ENCODE peak calls at places on chromosomes 5 and 9, in seven cellular contexts. One of them, this sample, is unnamed.

GRCh38 chr5:113612060-113612496 is 98.6 kb downstream of the YTHDC2 start:
- DNase-seq in cardiac muscle cell: peak; percentile 41
- DNase-seq in AG09309: no peak
- DNase-seq in IMR-90: peak; percentile 51
- DNase-seq in AG04450: peak; percentile 6
- DNase-seq in GM06990: no peak
- DNase-seq in tibial artery: no peak
- DNase-seq in this sample: peak; percentile 68

GRCh38 chr9:115636596-115636995 is 517.0 kb upstream of the PAPPA start:
- DNase-seq in AG04450: no peak
- DNase-seq in IMR-90: no peak
- DNase-seq in tibial artery: no peak
- DNase-seq in GM06990: no peak
- DNase-seq in AG09309: no peak
- DNase-seq in cardiac muscle cell: no peak
- DNase-seq in this sample: no peak

GRCh38 chr9:19102181-19102630 is 498 bp downstream of the HAUS6 start:
- DNase-seq in IMR-90: peak; percentile 16
- DNase-seq in AG04450: no peak
- DNase-seq in AG09309: no peak
- DNase-seq in tibial artery: no peak
- DNase-seq in GM06990: no peak
- DNase-seq in cardiac muscle cell: peak; percentile 30
- DNase-seq in this sample: peak; percentile 26

GRCh38 chr9:89812556-89813181 is 207.9 kb downstream of the GADD45G start:
- DNase-seq in GM06990: no peak
- DNase-seq in AG09309: no peak
- DNase-seq in tibial artery: no peak
- DNase-seq in AG04450: no peak
- DNase-seq in cardiac muscle cell: no peak
- DNase-seq in IMR-90: no peak
- DNase-seq in this sample: no peak

GRCh38 chr5:10420926-10421325 is 20.8 kb upstream of the ROPN1L start:
- DNase-seq in GM06990: no peak
- DNase-seq in IMR-90: peak; percentile 54
- DNase-seq in AG04450: no peak
- DNase-seq in cardiac muscle cell: no peak
- DNase-seq in AG09309: no peak
- DNase-seq in tibial artery: no peak
- DNase-seq in this sample: no peak

GRCh38 chr9:124087226-124087625 is 75.7 kb downstream of the LHX2 start:
- DNase-seq in cardiac muscle cell: no peak
- DNase-seq in tibial artery: no peak
- DNase-seq in AG04450: no peak
- DNase-seq in IMR-90: no peak
- DNase-seq in GM06990: no peak
- DNase-seq in AG09309: no peak
- DNase-seq in this sample: no peak

GRCh38 chr9:93193373-93193725 is 9.4 kb downstream of the WNK2 start:
- DNase-seq in AG04450: no peak
- DNase-seq in GM06990: no peak
- DNase-seq in cardiac muscle cell: no peak
- DNase-seq in IMR-90: no peak
- DNase-seq in AG09309: no peak
- DNase-seq in tibial artery: no peak
- DNase-seq in this sample: no peak

GRCh38 chr5:151454166-151454565 is 6.8 kb downstream of the SLC36A1 start:
- DNase-seq in cardiac muscle cell: peak; percentile 23
- DNase-seq in AG09309: no peak
- DNase-seq in tibial artery: no peak
- DNase-seq in AG04450: no peak
- DNase-seq in GM06990: no peak
- DNase-seq in IMR-90: no peak
- DNase-seq in this sample: no peak

GRCh38 chr9:91166796-91167366 is 194.8 kb downstream of the AUH start:
- DNase-seq in tibial artery: no peak
- DNase-seq in GM06990: no peak
- DNase-seq in AG04450: no peak
- DNase-seq in AG09309: no peak
- DNase-seq in IMR-90: peak; percentile 75
- DNase-seq in cardiac muscle cell: no peak
- DNase-seq in this sample: no peak

GRCh38 chr9:91085499-91086291 is 276.0 kb downstream of the AUH start:
- DNase-seq in GM06990: no peak
- DNase-seq in AG09309: no peak
- DNase-seq in IMR-90: no peak
- DNase-seq in cardiac muscle cell: no peak
- DNase-seq in tibial artery: no peak
- DNase-seq in AG04450: no peak
- DNase-seq in this sample: no peak

GRCh38 chr5:64682608-64683007 is 7.7 kb upstream of the SHISAL2B start:
- DNase-seq in GM06990: no peak
- DNase-seq in AG09309: no peak
- DNase-seq in cardiac muscle cell: peak; percentile 10
- DNase-seq in tibial artery: no peak
- DNase-seq in AG04450: no peak
- DNase-seq in IMR-90: no peak
- DNase-seq in this sample: no peak

GRCh38 chr9:74277532-74277931 is 219.6 kb upstream of the RORB start:
- DNase-seq in cardiac muscle cell: no peak
- DNase-seq in AG09309: no peak
- DNase-seq in tibial artery: no peak
- DNase-seq in IMR-90: no peak
- DNase-seq in AG04450: no peak
- DNase-seq in GM06990: peak; percentile 1
- DNase-seq in this sample: peak; percentile 56

GRCh38 chr5:111927191-111927590 is 170.2 kb upstream of the NREP start:
- DNase-seq in AG04450: no peak
- DNase-seq in cardiac muscle cell: no peak
- DNase-seq in IMR-90: peak; percentile 25
- DNase-seq in GM06990: no peak
- DNase-seq in AG09309: no peak
- DNase-seq in tibial artery: no peak
- DNase-seq in this sample: no peak

GRCh38 chr9:99118782-99119466 is 14.0 kb downstream of the TGFBR1 start:
- DNase-seq in IMR-90: no peak
- DNase-seq in tibial artery: no peak
- DNase-seq in AG09309: no peak
- DNase-seq in AG04450: no peak
- DNase-seq in GM06990: no peak
- DNase-seq in cardiac muscle cell: no peak
- DNase-seq in this sample: peak; percentile 51

GRCh38 chr5:67880358-67880810 is 335.2 kb upstream of the PIK3R1 start:
- DNase-seq in GM06990: no peak
- DNase-seq in AG04450: no peak
- DNase-seq in cardiac muscle cell: no peak
- DNase-seq in IMR-90: no peak
- DNase-seq in AG09309: no peak
- DNase-seq in tibial artery: no peak
- DNase-seq in this sample: no peak

DNA sequence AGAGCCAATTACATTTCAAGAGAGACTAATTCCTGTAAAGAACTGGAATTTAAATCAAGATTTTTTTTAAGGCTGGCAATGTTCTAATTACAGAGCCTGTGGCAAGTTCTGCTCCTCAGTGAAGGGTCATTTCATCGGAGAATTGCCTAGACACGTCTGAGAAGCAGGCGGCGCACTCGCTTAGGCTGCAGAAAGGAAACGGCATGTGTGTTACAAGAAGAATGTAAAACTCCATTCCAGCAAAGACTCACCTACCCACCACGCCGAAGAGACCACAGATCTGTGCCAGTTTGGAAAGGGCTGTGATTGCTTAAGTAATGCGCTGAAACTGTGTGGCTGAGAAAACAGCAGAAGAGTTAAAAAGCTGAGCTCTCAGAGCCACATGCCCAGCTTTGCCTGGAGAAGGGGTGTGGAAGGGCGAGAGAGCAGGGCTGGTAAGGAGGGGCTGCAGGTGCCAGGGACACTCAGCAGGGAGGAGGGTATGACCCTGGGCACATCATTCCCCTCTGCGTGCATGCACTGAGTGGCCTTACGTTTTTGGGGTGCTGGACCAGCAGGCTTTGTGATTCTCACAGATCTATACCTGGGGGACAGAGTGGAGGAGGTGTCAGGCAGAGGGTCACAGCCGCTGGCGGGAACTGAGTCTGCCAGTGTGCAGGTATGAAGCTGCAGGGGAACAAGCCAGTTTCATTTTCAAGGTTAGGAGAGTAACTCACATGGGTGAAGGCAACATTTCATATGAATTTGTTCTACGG is 17.8 kb upstream of the SLC25A51 start:
- DNase-seq in tibial artery: peak; percentile 43
- DNase-seq in AG04450: no peak
- DNase-seq in cardiac muscle cell: no peak
- DNase-seq in AG09309: no peak
- DNase-seq in GM06990: no peak
- DNase-seq in IMR-90: no peak
- DNase-seq in this sample: no peak
- TF ChIP-seq CTCF in tibial artery: no peak
- TF ChIP-seq CTCF in AG04450: no peak
- TF ChIP-seq CTCF in cardiac muscle cell: no peak
- TF ChIP-seq CTCF in AG09309: no peak
- TF ChIP-seq CTCF in GM06990: no peak
- TF ChIP-seq CTCF in IMR-90: no peak
- TF ChIP-seq CTCF in this sample: no peak

GRCh38 chr5:108925073-108925472 is 177.4 kb downstream of the FER start:
- DNase-seq in IMR-90: no peak
- DNase-seq in AG09309: no peak
- DNase-seq in GM06990: no peak
- DNase-seq in tibial artery: no peak
- DNase-seq in cardiac muscle cell: no peak
- DNase-seq in AG04450: no peak
- DNase-seq in this sample: no peak

GRCh38 chr5:108930107-108930506 is 182.4 kb downstream of the FER start:
- DNase-seq in AG04450: no peak
- DNase-seq in tibial artery: no peak
- DNase-seq in cardiac muscle cell: no peak
- DNase-seq in AG09309: no peak
- DNase-seq in IMR-90: no peak
- DNase-seq in GM06990: no peak
- DNase-seq in this sample: no peak

GRCh38 chr5:108919591-108920326 is 172.1 kb downstream of the FER start:
- DNase-seq in IMR-90: no peak
- DNase-seq in cardiac muscle cell: no peak
- DNase-seq in tibial artery: no peak
- DNase-seq in AG04450: no peak
- DNase-seq in AG09309: no peak
- DNase-seq in GM06990: no peak
- DNase-seq in this sample: peak; percentile 6

GRCh38 chr5:108924457-108924961 is 176.8 kb downstream of the FER start:
- DNase-seq in AG04450: no peak
- DNase-seq in cardiac muscle cell: no peak
- DNase-seq in tibial artery: no peak
- DNase-seq in GM06990: no peak
- DNase-seq in IMR-90: no peak
- DNase-seq in AG09309: no peak
- DNase-seq in this sample: no peak
- TF ChIP-seq CTCF in AG04450: peak; percentile 16
- TF ChIP-seq CTCF in cardiac muscle cell: peak; percentile 16
- TF ChIP-seq CTCF in tibial artery: no peak
- TF ChIP-seq CTCF in GM06990: peak; percentile 19
- TF ChIP-seq CTCF in IMR-90: no peak
- TF ChIP-seq CTCF in AG09309: peak; percentile 11
- TF ChIP-seq CTCF in this sample: no peak

DNA sequence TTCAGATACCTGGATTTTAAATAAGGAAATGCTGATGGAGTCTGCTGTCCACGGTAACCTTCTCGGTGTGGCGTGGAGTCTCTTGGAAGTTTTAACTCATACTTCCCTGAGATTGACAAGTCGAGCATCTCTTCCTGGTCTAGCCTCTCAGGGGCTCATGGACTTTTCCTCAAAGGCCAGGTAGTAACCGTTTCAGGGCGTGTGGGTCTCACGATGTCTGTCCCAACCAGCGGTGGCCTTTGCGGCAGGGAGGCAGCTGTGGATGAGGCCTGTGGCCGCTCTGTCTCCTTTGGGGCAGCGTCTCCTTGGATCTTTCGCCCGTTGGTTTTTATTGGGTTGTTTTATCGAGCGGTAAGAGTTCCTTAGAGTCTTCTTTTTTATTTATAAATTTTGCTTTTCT is 32.8 kb downstream of the CEP72 start:
- DNase-seq in AG04450: no peak
- DNase-seq in AG09309: no peak
- DNase-seq in tibial artery: no peak
- DNase-seq in IMR-90: no peak
- DNase-seq in GM06990: no peak
- DNase-seq in cardiac muscle cell: no peak
- DNase-seq in this sample: no peak
- TF ChIP-seq CTCF in AG04450: no peak
- TF ChIP-seq CTCF in AG09309: no peak
- TF ChIP-seq CTCF in tibial artery: no peak
- TF ChIP-seq CTCF in IMR-90: no peak
- TF ChIP-seq CTCF in GM06990: no peak
- TF ChIP-seq CTCF in cardiac muscle cell: no peak
- TF ChIP-seq CTCF in this sample: no peak

GRCh38 chr9:17837931-17838330 is 259.1 kb downstream of the SH3GL2 start:
- DNase-seq in cardiac muscle cell: no peak
- DNase-seq in tibial artery: no peak
- DNase-seq in AG09309: no peak
- DNase-seq in IMR-90: no peak
- DNase-seq in GM06990: no peak
- DNase-seq in AG04450: no peak
- DNase-seq in this sample: no peak
- TF ChIP-seq CTCF in cardiac muscle cell: no peak
- TF ChIP-seq CTCF in tibial artery: no peak
- TF ChIP-seq CTCF in AG09309: no peak
- TF ChIP-seq CTCF in IMR-90: no peak
- TF ChIP-seq CTCF in GM06990: no peak
- TF ChIP-seq CTCF in AG04450: peak; percentile 25
- TF ChIP-seq CTCF in this sample: no peak

This sample was measured in GM20000.